ENCODE peak calls at places on chromosome 13, in seven cellular contexts. P, W, K, B, R, X and Y are unnamed samples.

GRCh38 chr13:40680659-40681323 is 14.3 kb upstream of the FOXO1 start:
- DNase-seq in P (no peak), W (no peak), K (no peak), B (no peak), R (no peak), X (no peak), Y (no peak)

GRCh38 chr13:29925457-29925856 is 75.0 kb upstream of the UBL3 start:
- DNase-seq in P (peak; percentile 97), W (no peak), K (peak; percentile 96), B (peak; percentile 83), R (no peak), X (peak; percentile 73), Y (peak; percentile 93)

GRCh38 chr13:82412749-82413148 is 1469.5 kb downstream of the SLITRK1 start:
- DNase-seq in P (no peak), W (no peak), K (no peak), B (no peak), R (no peak), X (no peak), Y (no peak)

GRCh38 chr13:48492123-48493075 is 40.5 kb downstream of the RCBTB2 start:
- DNase-seq in P (peak; percentile 78), W (peak; percentile 83), K (peak; percentile 30), B (peak; percentile 11), R (peak; percentile 98), X (peak; percentile 68), Y (no peak)

GRCh38 chr13:21322988-21323387 is 136.1 kb downstream of the ZDHHC20 start:
- DNase-seq in P (no peak), W (no peak), K (no peak), B (no peak), R (no peak), X (no peak), Y (no peak)

GRCh38 chr13:103525530-103525929 is 459.3 kb upstream of the SLC10A2 start:
- DNase-seq in P (no peak), W (no peak), K (no peak), B (no peak), R (no peak), X (no peak), Y (no peak)

GRCh38 chr13:44350775-44351504 is 22.7 kb upstream of the SERP2 start:
- DNase-seq in P (no peak), W (no peak), K (peak; percentile 49), B (no peak), R (no peak), X (no peak), Y (peak; percentile 76)

GRCh38 chr13:90562388-90562787 is 785.1 kb upstream of the MIR17HG start:
- DNase-seq in P (no peak), W (no peak), K (no peak), B (no peak), R (no peak), X (no peak), Y (no peak)

GRCh38 chr13:40503026-40503425 is 163.4 kb downstream of the FOXO1 start:
- DNase-seq in P (no peak), W (no peak), K (no peak), B (no peak), R (no peak), X (no peak), Y (no peak)

GRCh38 chr13:25300861-25301346 is 521 bp upstream of the NUP58 start:
- DNase-seq in P (peak; percentile 12), W (peak; percentile 67), K (peak; percentile 10), B (no peak), R (no peak), X (peak; percentile 36), Y (no peak)

GRCh38 chr13:36612242-36612641 is 61.6 kb upstream of the SERTM1 start:
- DNase-seq in P (no peak), W (no peak), K (no peak), B (no peak), R (no peak), X (no peak), Y (no peak)

GRCh38 chr13:70027551-70027950 is 80.1 kb upstream of the ATXN8OS start:
- DNase-seq in P (no peak), W (no peak), K (no peak), B (no peak), R (no peak), X (no peak), Y (no peak)

GRCh38 chr13:76853481-76853880 is 32.7 kb downstream of the KCTD12 start:
- DNase-seq in P (no peak), W (no peak), K (no peak), B (no peak), R (no peak), X (no peak), Y (no peak)

GRCh38 chr13:96984061-96984508 is 10.2 kb downstream of the OXGR1 start:
- DNase-seq in P (no peak), W (peak; percentile 72), K (peak; percentile 74), B (no peak), R (peak; percentile 9), X (no peak), Y (peak; percentile 58)

GRCh38 chr13:47798906-47799305 is 202.2 kb downstream of the SUCLA2 start:
- DNase-seq in P (peak; percentile 27), W (no peak), K (no peak), B (peak; percentile 24), R (no peak), X (no peak), Y (no peak)

GRCh38 chr13:60790620-60791019 is 393.6 kb downstream of the TDRD3 start:
- DNase-seq in P (no peak), W (no peak), K (no peak), B (no peak), R (no peak), X (peak; percentile 32), Y (no peak)

GRCh38 chr13:49373699-49374098 is 70.2 kb downstream of the CAB39L start:
- DNase-seq in P (no peak), W (no peak), K (no peak), B (peak; percentile 40), R (no peak), X (no peak), Y (no peak)

GRCh38 chr13:33657274-33657673 is 160.7 kb upstream of the RFC3 start:
- DNase-seq in P (no peak), W (no peak), K (no peak), B (no peak), R (no peak), X (no peak), Y (no peak)

GRCh38 chr13:51849145-51850101 is 4.4 kb upstream of the TMEM272 start:
- DNase-seq in P (no peak), W (no peak), K (no peak), B (peak; percentile 16), R (no peak), X (no peak), Y (no peak)
- TF ChIP-seq CTCF in P (peak; percentile 58), W (no peak), K (no peak), B (peak; percentile 73), R (peak; percentile 80), X (no peak), Y (peak; percentile 44)

GRCh38 chr13:113048766-113049165 is 56.8 kb upstream of the F7 start:
- DNase-seq in P (no peak), W (peak; percentile 8), K (no peak), B (no peak), R (no peak), X (no peak), Y (no peak)

GRCh38 chr13:113051641-113052040 is 54.0 kb upstream of the F7 start:
- DNase-seq in P (no peak), W (peak; percentile 15), K (no peak), B (no peak), R (no peak), X (no peak), Y (no peak)

GRCh38 chr13:113049521-113049941 is 56.1 kb upstream of the F7 start:
- DNase-seq in P (peak; percentile 40), W (peak; percentile 43), K (no peak), B (no peak), R (no peak), X (no peak), Y (no peak)

GRCh38 chr13:113050856-113051431 is 54.6 kb upstream of the F7 start:
- DNase-seq in P (no peak), W (peak; percentile 31), K (no peak), B (no peak), R (no peak), X (no peak), Y (no peak)

DNA sequence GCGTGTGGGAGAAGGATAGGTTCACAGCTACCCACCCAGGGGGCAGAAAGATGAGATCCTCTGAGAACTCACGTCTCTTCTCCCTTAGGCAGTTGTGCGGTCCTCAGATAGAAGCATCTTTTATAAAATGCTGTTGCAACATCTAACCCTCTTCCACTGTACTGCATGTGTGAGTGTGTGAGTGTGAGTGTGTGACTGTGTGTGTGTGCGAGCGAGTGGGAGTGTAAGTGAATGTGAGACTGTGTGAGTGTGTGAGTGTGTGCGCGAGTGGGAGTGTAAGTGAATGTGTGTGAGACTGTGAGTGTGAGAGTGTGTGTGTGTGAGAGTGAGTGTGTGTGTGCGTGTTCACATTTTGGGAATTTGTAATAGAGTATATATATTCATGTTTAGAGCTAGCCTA is 55.6 kb upstream of the F7 start:
- DNase-seq in P (peak; percentile 25), W (peak; percentile 2), K (no peak), B (no peak), R (no peak), X (no peak), Y (no peak)
- H3K4me3 ChIP-seq in P (no peak overlapping the region), W (no peak overlapping the region), K (no peak overlapping the region), B (no peak overlapping the region), R (no peak overlapping the region), X (no peak overlapping the region), Y (no peak overlapping the region)

DNA sequence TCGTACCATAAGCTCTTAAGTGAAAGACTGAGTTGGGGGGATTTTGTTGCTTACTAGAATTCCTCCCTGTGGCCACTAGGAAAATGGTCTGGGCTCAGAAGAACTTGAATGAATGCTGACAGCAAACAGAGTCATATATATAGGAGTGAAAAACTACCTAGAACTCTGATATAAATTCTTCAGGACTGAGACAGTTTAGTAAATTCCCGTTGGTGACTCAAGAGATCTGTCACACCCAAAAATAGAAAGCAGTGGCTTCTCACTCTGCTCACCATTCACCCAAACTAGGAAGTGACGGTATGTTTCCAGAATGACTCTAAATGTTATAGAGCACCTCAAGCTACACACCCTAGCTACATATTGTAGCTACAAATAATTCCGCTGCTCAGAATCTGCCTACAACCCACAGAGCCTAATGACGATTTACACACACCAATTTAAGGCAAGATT is 116.2 kb downstream of the TBC1D4 start:
- DNase-seq in P (peak; percentile 69), W (no peak), K (no peak), B (peak; percentile 87), R (peak; percentile 78), X (no peak), Y (no peak)
- TF ChIP-seq CTCF in P (peak; percentile 21), W (no peak), K (no peak), B (peak; percentile 52), R (no peak), X (no peak), Y (no peak)

GRCh38 chr13:19589312-19589711 is 28.0 kb upstream of the TPTE2 start:
- DNase-seq in P (no peak), W (no peak), K (no peak), B (no peak), R (no peak), X (no peak), Y (no peak)

GRCh38 chr13:19590423-19590822 is 29.1 kb upstream of the TPTE2 start:
- DNase-seq in P (no peak), W (no peak), K (no peak), B (no peak), R (no peak), X (no peak), Y (no peak)

GRCh38 chr13:19587635-19588300 is 26.4 kb upstream of the TPTE2 start:
- DNase-seq in P (peak; percentile 34), W (no peak), K (no peak), B (peak; percentile 63), R (no peak), X (no peak), Y (no peak)

GRCh38 chr13:19591864-19592263 is 30.5 kb upstream of the TPTE2 start:
- DNase-seq in P (no peak), W (no peak), K (no peak), B (no peak), R (no peak), X (no peak), Y (no peak)

GRCh38 chr13:19586904-19587634 is 25.7 kb upstream of the TPTE2 start:
- DNase-seq in P (peak; percentile 46), W (peak; percentile 76), K (no peak), B (no peak), R (peak; percentile 65), X (no peak), Y (no peak)
- H3K4me3 ChIP-seq in P (peak overlapping the region; percentile 20), W (no peak overlapping the region), K (no peak overlapping the region), B (peak overlapping the region; percentile 20), R (peak overlapping the region; percentile 78), X (no peak overlapping the region), Y (no peak overlapping the region)